ENCODE peak calls at places on chromosomes 5 and 9, in seven cellular contexts. B, P, O, M, H, C and D are unnamed samples.

GRCh38 chr5:157106668-157107461 is 2.0 kb downstream of the HAVCR2 start:
- DNase-seq in B (peak; percentile 3), P (peak; percentile 12), O (no peak), M (no peak), H (no peak), C (peak; percentile 24), D (no peak)

GRCh38 chr5:172293054-172293744 is 9.6 kb upstream of the UBTD2 start:
- DNase-seq in B (peak; percentile 72), P (peak; percentile 75), O (peak; percentile 30), M (peak; percentile 13), H (peak; percentile 34), C (peak; percentile 35), D (no peak)

GRCh38 chr9:123689701-123690428 is 240.1 kb downstream of the DENND1A start:
- DNase-seq in B (no peak), P (no peak), O (no peak), M (no peak), H (no peak), C (no peak), D (no peak)

GRCh38 chr5:151406322-151406947 is 41.0 kb upstream of the SLC36A1 start:
- DNase-seq in B (peak; percentile 4), P (peak; percentile 32), O (no peak), M (no peak), H (no peak), C (no peak), D (no peak)

GRCh38 chr9:33637881-33638280 is 113.8 kb downstream of the ANKRD18B start:
- DNase-seq in B (no peak), P (no peak), O (no peak), M (no peak), H (no peak), C (no peak), D (no peak)

GRCh38 chr5:126449751-126450271 is 26.6 kb downstream of the GRAMD2B start:
- DNase-seq in B (peak; percentile 77), P (peak; percentile 45), O (no peak), M (no peak), H (peak; percentile 21), C (peak; percentile 24), D (no peak)

GRCh38 chr5:138495351-138495750 is 30.1 kb downstream of the EGR1 start:
- DNase-seq in B (peak; percentile 33), P (no peak), O (no peak), M (no peak), H (no peak), C (no peak), D (no peak)

GRCh38 chr5:62111428-62111827 is 194.6 kb upstream of the KIF2A start:
- DNase-seq in B (no peak), P (no peak), O (no peak), M (no peak), H (no peak), C (no peak), D (no peak)

GRCh38 chr9:99905833-99906402 is 536 bp upstream of the STX17 start:
- DNase-seq in B (peak; percentile 6), P (peak; percentile 90), O (no peak), M (no peak), H (no peak), C (no peak), D (no peak)

GRCh38 chr5:112737088-112737471 is 605 bp upstream of the APC start:
- DNase-seq in B (no peak), P (no peak), O (no peak), M (no peak), H (no peak), C (no peak), D (no peak)

GRCh38 chr5:176132471-176133288 is 105.5 kb upstream of the SIMC1 start:
- DNase-seq in B (no peak), P (no peak), O (no peak), M (no peak), H (no peak), C (no peak), D (no peak)

GRCh38 chr5:75847561-75848021 is 130.4 kb upstream of the POC5 start:
- DNase-seq in B (no peak), P (no peak), O (no peak), M (no peak), H (no peak), C (no peak), D (no peak)

GRCh38 chr5:55997742-55998351 is 3.1 kb upstream of the IL6ST start:
- DNase-seq in B (peak; percentile 87), P (no peak), O (no peak), M (no peak), H (no peak), C (no peak), D (no peak)

GRCh38 chr9:76257224-76257794 is 136.9 kb downstream of the RFK start:
- DNase-seq in B (no peak), P (no peak), O (no peak), M (no peak), H (no peak), C (no peak), D (no peak)